ENCODE peak calls at places on chromosome 6, in six cellular contexts. V is ELR; X is pulmonary artery endothelial cell; E is T-helper 17 cell; S is Caco-2; H is activated CD4-positive, alpha-beta T cell treated with anti-CD3 and anti-CD28 coated beads, Interleukin-2, amount 50 U/mL, for 48 hours. I is an unnamed sample.

GRCh38 chr6:163347021-163347446 is 67.5 kb upstream of the QKI start:
- DNase-seq in V (peak), E (no peak), S (no peak), H (no peak), X (no peak), I (no peak)

GRCh38 chr6:152893187-152893586 is 89.7 kb downstream of the FBXO5 start:
- DNase-seq in H (no peak), V (no peak), E (no peak), X (no peak), S (no peak), I (no peak)

GRCh38 chr6:41578714-41579610 is 32.8 kb downstream of the FOXP4 start:
- DNase-seq in E (no peak), S (peak), H (no peak), V (no peak), X (no peak), I (peak)

GRCh38 chr6:32668226-32668747 is 1.8 kb upstream of the HLA-DQB1 start:
- DNase-seq in V (peak), H (peak), X (no peak), S (no peak), E (peak), I (no peak)

GRCh38 chr6:156866181-156866862 is 89.1 kb downstream of the ARID1B start:
- DNase-seq in V (peak), H (peak), E (no peak), S (no peak), X (no peak), I (peak)

GRCh38 chr6:11198663-11199603 is 33.5 kb downstream of the NEDD9 start:
- DNase-seq in S (no peak), E (no peak), X (no peak), H (no peak), V (no peak), I (no peak)

GRCh38 chr6:29705389-29706231 is 17.6 kb upstream of the HLA-F start:
- DNase-seq in H (no peak), E (no peak), S (no peak), X (no peak), V (peak), I (no peak)

GRCh38 chr6:164378330-164378729 is 931.1 kb downstream of the C6orf118 start:
- DNase-seq in E (no peak), X (no peak), V (no peak), H (no peak), S (no peak), I (no peak)

GRCh38 chr6:34391711-34392496 is 565 bp downstream of the NUDT3 start:
- DNase-seq in E (no peak), X (no peak), S (peak), H (peak), V (peak), I (peak)

GRCh38 chr6:136886110-136886509 is 36.0 kb upstream of the SLC35D3 start:
- DNase-seq in S (no peak), V (peak), H (no peak), X (no peak), E (no peak), I (no peak)

GRCh38 chr6:170033666-170034065 is 257.2 kb downstream of the DLL1 start:
- DNase-seq in E (no peak), S (peak), V (no peak), H (no peak), X (no peak), I (no peak)

GRCh38 chr6:129252377-129253071 is 369.6 kb downstream of the LAMA2 start:
- DNase-seq in X (no peak), V (peak), H (no peak), E (no peak), S (no peak), I (no peak)

GRCh38 chr6:118986312-118986711 is 51.4 kb upstream of the MCM9 start:
- DNase-seq in X (no peak), H (no peak), V (no peak), S (no peak), E (no peak), I (no peak)

I was measured in K562.